ENCODE peak calls at places on chromosomes 1 and 21, in six cellular contexts. B is foreskin fibroblast, E is tibial nerve, K is foreskin keratinocyte, M is astrocyte of the cerebellum, C is uterus. H is an unnamed sample.

GRCh38 chr1:41138549-41138948 is 103.6 kb downstream of the SCMH1 start:
- DNase-seq in E (no peak), B (no peak), C (no peak), K (peak), M (no peak), H (peak)

GRCh38 chr1:25246600-25247023 is 642 bp downstream of the RSRP1 start:
- DNase-seq in E (no peak), K (no peak), C (no peak), B (no peak), M (no peak), H (peak)

GRCh38 chr1:225875044-225875822 is 6.9 kb downstream of the TMEM63A start:
- DNase-seq in C (no peak), M (no peak), E (no peak), K (peak), B (no peak), H (peak)

GRCh38 chr1:162840256-162840839 is 20.6 kb downstream of the CCDC190 start:
- DNase-seq in K (no peak), C (no peak), E (no peak), M (no peak), B (no peak), H (no peak)

GRCh38 chr1:156775799-156776198 is 8.5 kb downstream of the PRCC start:
- DNase-seq in E (no peak), K (no peak), B (no peak), C (no peak), M (no peak), H (no peak)

GRCh38 chr21:34635307-34635706 is 20.4 kb upstream of the RCAN1 start:
- DNase-seq in E (no peak), C (no peak), B (no peak), K (no peak), M (no peak), H (no peak)

GRCh38 chr1:38990401-38990745 is 703 bp upstream of the AKIRIN1 start:
- DNase-seq in B (peak), E (no peak), C (no peak), K (no peak), M (no peak), H (peak)

GRCh38 chr1:157992813-157993178 is 649 bp upstream of the KIRREL1 start:
- DNase-seq in M (no peak), E (no peak), C (peak), K (no peak), B (no peak), H (no peak)

GRCh38 chr1:91883470-91883869 is 2.5 kb downstream of the TGFBR3 start:
- DNase-seq in C (no peak), E (no peak), B (no peak), K (no peak), M (no peak), H (peak)

GRCh38 chr1:151716771-151717631 is at the start of gene CELF3:
- DNase-seq in K (no peak), B (no peak), E (no peak), M (no peak), C (no peak), H (peak)

GRCh38 chr1:200090252-200091159 is 63.0 kb downstream of the NR5A2 start:
- DNase-seq in M (no peak), K (no peak), C (no peak), E (no peak), B (peak), H (peak)

GRCh38 chr1:162861101-162861500 is at the start of gene CCDC190:
- DNase-seq in E (no peak), K (no peak), M (no peak), B (no peak), C (no peak), H (no peak)

GRCh38 chr1:161305872-161306519 is 3.8 kb downstream of the MPZ start:
- DNase-seq in B (peak), C (peak), E (peak), M (no peak), K (peak), H (peak)
- TF ChIP-seq CTCF in B (peak), C (peak), E (peak), M (peak), K (peak), H (peak)

GRCh38 chr1:229107302-229107815 is 163.6 kb upstream of the RAB4A start:
- DNase-seq in M (no peak), C (no peak), E (no peak), K (no peak), B (no peak), H (no peak)

GRCh38 chr1:229106526-229107105 is 164.3 kb upstream of the RAB4A start:
- DNase-seq in K (no peak), C (no peak), E (no peak), B (no peak), M (no peak), H (no peak)

GRCh38 chr1:229109320-229109761 is 161.6 kb upstream of the RAB4A start:
- DNase-seq in E (peak), M (no peak), B (no peak), K (no peak), C (no peak), H (no peak)

GRCh38 chr1:229107972-229108371 is 162.9 kb upstream of the RAB4A start:
- DNase-seq in C (no peak), M (no peak), B (no peak), E (no peak), K (no peak), H (no peak)

GRCh38 chr1:229108598-229109201 is 162.2 kb upstream of the RAB4A start:
- DNase-seq in K (no peak), B (no peak), M (no peak), C (no peak), E (no peak), H (no peak)
- TF ChIP-seq CTCF in K (no peak), B (no peak), M (peak), C (no peak), E (no peak), H (no peak)

GRCh38 chr1:23483327-23484252 is at the start of gene ASAP3:
- DNase-seq in C (peak), K (peak), B (peak), M (peak), E (peak), H (peak)
- TF ChIP-seq CTCF in C (peak), K (peak), B (no peak), M (peak), E (peak), H (peak)

GRCh38 chr1:220983877-220984635 is 104.8 kb downstream of the HLX start:
- DNase-seq in K (no peak), M (no peak), C (no peak), B (no peak), E (no peak), H (no peak)
- TF ChIP-seq CTCF in K (peak), M (no peak), C (no peak), B (no peak), E (no peak), H (no peak)

GRCh38 chr1:178885869-178886268 is 15.0 kb upstream of the ANGPTL1 start:
- DNase-seq in B (no peak), K (no peak), M (no peak), C (no peak), E (no peak), H (no peak)
- TF ChIP-seq CTCF in B (no peak), K (no peak), M (no peak), C (no peak), E (no peak), H (no peak)

GRCh38 chr1:169893645-169894423 is at the start of gene SCYL3:
- DNase-seq in C (peak), K (peak), E (peak), B (peak), M (peak), H (peak)
- TF ChIP-seq CTCF in C (no peak), K (no peak), E (no peak), B (no peak), M (no peak), H (no peak)

H was measured in epithelial cell of esophagus.